ENCODE peak calls at places on chromosomes 6 and 20, in four cellular contexts. One of them, this sample, is unnamed.

GRCh38 chr20:49899551-49900383 is 15.6 kb downstream of the SPATA2 start:
- DNase-seq in lower lobe of right lung: no peak
- DNase-seq in nephron progenitor cell: no peak
- DNase-seq in spleen: no peak
- DNase-seq in this sample: no peak

GRCh38 chr20:63148696-63149095 is 67.2 kb downstream of the YTHDF1 start:
- DNase-seq in lower lobe of right lung: peak
- DNase-seq in nephron progenitor cell: no peak
- DNase-seq in spleen: peak
- DNase-seq in this sample: no peak

GRCh38 chr6:19369770-19370169 is 467.4 kb upstream of the ID4 start:
- DNase-seq in spleen: no peak
- DNase-seq in lower lobe of right lung: no peak
- DNase-seq in nephron progenitor cell: no peak
- DNase-seq in this sample: no peak

GRCh38 chr20:1888796-1889463 is 6.3 kb upstream of the SIRPA start:
- DNase-seq in nephron progenitor cell: no peak
- DNase-seq in lower lobe of right lung: peak
- DNase-seq in spleen: peak
- DNase-seq in this sample: no peak

GRCh38 chr6:37517411-37517812 is 17.7 kb upstream of the CCDC167 start:
- DNase-seq in spleen: peak
- DNase-seq in nephron progenitor cell: no peak
- DNase-seq in lower lobe of right lung: no peak
- DNase-seq in this sample: no peak

GRCh38 chr20:45823949-45824835 is 2.9 kb downstream of the TNNC2 start:
- DNase-seq in spleen: peak
- DNase-seq in nephron progenitor cell: peak
- DNase-seq in lower lobe of right lung: peak
- DNase-seq in this sample: peak

GRCh38 chr20:14432597-14432996 is 95.2 kb upstream of the FLRT3 start:
- DNase-seq in lower lobe of right lung: no peak
- DNase-seq in spleen: no peak
- DNase-seq in nephron progenitor cell: no peak
- DNase-seq in this sample: no peak

GRCh38 chr6:125780540-125781306 is 10.0 kb upstream of the NCOA7 start:
- DNase-seq in spleen: peak
- DNase-seq in nephron progenitor cell: peak
- DNase-seq in lower lobe of right lung: peak
- DNase-seq in this sample: peak

GRCh38 chr20:4112490-4113420 is 97.4 kb upstream of the RNF24 start:
- DNase-seq in nephron progenitor cell: no peak
- DNase-seq in lower lobe of right lung: peak
- DNase-seq in spleen: no peak
- DNase-seq in this sample: peak

GRCh38 chr6:166556871-166557322 is 29.6 kb downstream of the RAMACL start:
- DNase-seq in spleen: peak
- DNase-seq in nephron progenitor cell: no peak
- DNase-seq in lower lobe of right lung: peak
- DNase-seq in this sample: peak

GRCh38 chr20:45247860-45248259 is 6.5 kb downstream of the SLPI start:
- DNase-seq in lower lobe of right lung: no peak
- DNase-seq in spleen: no peak
- DNase-seq in nephron progenitor cell: no peak
- DNase-seq in this sample: no peak

GRCh38 chr6:70377372-70377771 is 35.9 kb upstream of the FAM135A start:
- DNase-seq in lower lobe of right lung: no peak
- DNase-seq in spleen: no peak
- DNase-seq in nephron progenitor cell: no peak
- DNase-seq in this sample: no peak

GRCh38 chr6:15985354-15985995 is 143.4 kb upstream of the MYLIP start:
- DNase-seq in spleen: no peak
- DNase-seq in lower lobe of right lung: no peak
- DNase-seq in nephron progenitor cell: no peak
- DNase-seq in this sample: no peak

GRCh38 chr20:6140947-6141346 is 18.1 kb upstream of the FERMT1 start:
- DNase-seq in spleen: no peak
- DNase-seq in lower lobe of right lung: no peak
- DNase-seq in nephron progenitor cell: no peak
- DNase-seq in this sample: peak

GRCh38 chr20:25750220-25750764 is 53.6 kb upstream of the ZNF337 start:
- DNase-seq in lower lobe of right lung: no peak
- DNase-seq in spleen: no peak
- DNase-seq in nephron progenitor cell: no peak
- DNase-seq in this sample: no peak

GRCh38 chr6:125658759-125659431 is 90.5 kb upstream of the HEY2 start:
- DNase-seq in lower lobe of right lung: no peak
- DNase-seq in spleen: no peak
- DNase-seq in nephron progenitor cell: no peak
- DNase-seq in this sample: no peak

GRCh38 chr6:170147832-170148708 is 142.8 kb downstream of the DLL1 start:
- DNase-seq in spleen: peak
- DNase-seq in nephron progenitor cell: peak
- DNase-seq in lower lobe of right lung: peak
- DNase-seq in this sample: no peak

GRCh38 chr20:1430004-1430451 is 36.6 kb downstream of the NSFL1C start:
- DNase-seq in nephron progenitor cell: no peak
- DNase-seq in spleen: no peak
- DNase-seq in lower lobe of right lung: no peak
- DNase-seq in this sample: no peak

GRCh38 chr6:156943167-156943566 is 166.0 kb downstream of the ARID1B start:
- DNase-seq in nephron progenitor cell: no peak
- DNase-seq in lower lobe of right lung: no peak
- DNase-seq in spleen: no peak
- DNase-seq in this sample: no peak

GRCh38 chr6:42175860-42176259 is 2.7 kb downstream of the GUCA1A start:
- DNase-seq in nephron progenitor cell: no peak
- DNase-seq in lower lobe of right lung: no peak
- DNase-seq in spleen: no peak
- DNase-seq in this sample: peak

GRCh38 chr6:73394577-73395354 is at the start of gene DDX43:
- DNase-seq in nephron progenitor cell: no peak
- DNase-seq in spleen: peak
- DNase-seq in lower lobe of right lung: peak
- DNase-seq in this sample: peak

DNA sequence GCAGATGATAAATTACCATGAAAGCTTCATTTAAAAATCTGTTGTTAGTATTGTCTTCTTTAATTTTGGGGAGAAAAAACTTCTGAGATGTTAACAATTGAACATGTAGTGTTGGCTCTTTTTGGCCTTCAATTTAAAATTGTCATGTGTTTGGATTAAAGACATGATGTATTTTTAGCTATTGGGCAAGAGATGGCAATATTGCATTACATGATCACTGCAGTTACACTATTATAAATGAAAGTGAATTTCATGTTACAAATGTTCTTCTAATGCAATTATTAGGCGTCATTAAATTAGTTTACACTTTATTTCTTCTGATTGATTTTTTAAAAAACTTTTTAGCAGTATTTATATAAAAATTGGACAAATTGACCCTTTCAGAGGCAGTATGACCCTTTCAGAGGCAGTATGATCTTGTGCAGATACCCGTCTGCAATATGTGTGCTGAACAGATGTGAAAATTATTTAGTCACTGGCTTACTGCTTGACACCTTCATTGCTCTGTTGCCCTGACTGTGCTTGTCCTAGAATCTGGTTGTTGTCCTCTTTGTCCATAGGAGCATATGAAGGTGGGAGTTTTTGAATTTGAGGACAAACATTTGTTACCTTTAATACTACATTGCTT is 25.8 kb downstream of the CDKAL1 start:
- DNase-seq in lower lobe of right lung: no peak
- DNase-seq in spleen: no peak
- DNase-seq in nephron progenitor cell: no peak
- DNase-seq in this sample: no peak
- TF ChIP-seq CTCF in lower lobe of right lung: no peak
- TF ChIP-seq CTCF in spleen: no peak
- TF ChIP-seq CTCF in nephron progenitor cell: no peak
- TF ChIP-seq CTCF in this sample: no peak

GRCh38 chr6:32164295-32164694 is at the start of gene EGFL8:
- DNase-seq in spleen: peak
- DNase-seq in lower lobe of right lung: no peak
- DNase-seq in nephron progenitor cell: no peak
- DNase-seq in this sample: no peak

GRCh38 chr6:32167154-32167760 is 2.9 kb downstream of the EGFL8 start:
- DNase-seq in spleen: peak
- DNase-seq in nephron progenitor cell: no peak
- DNase-seq in lower lobe of right lung: no peak
- DNase-seq in this sample: no peak

GRCh38 chr6:32168350-32168749 is 4.0 kb downstream of the EGFL8 start:
- DNase-seq in lower lobe of right lung: no peak
- DNase-seq in nephron progenitor cell: no peak
- DNase-seq in spleen: peak
- DNase-seq in this sample: no peak

GRCh38 chr6:32167761-32168262 is 3.4 kb downstream of the EGFL8 start:
- DNase-seq in lower lobe of right lung: no peak
- DNase-seq in spleen: peak
- DNase-seq in nephron progenitor cell: no peak
- DNase-seq in this sample: no peak

DNA sequence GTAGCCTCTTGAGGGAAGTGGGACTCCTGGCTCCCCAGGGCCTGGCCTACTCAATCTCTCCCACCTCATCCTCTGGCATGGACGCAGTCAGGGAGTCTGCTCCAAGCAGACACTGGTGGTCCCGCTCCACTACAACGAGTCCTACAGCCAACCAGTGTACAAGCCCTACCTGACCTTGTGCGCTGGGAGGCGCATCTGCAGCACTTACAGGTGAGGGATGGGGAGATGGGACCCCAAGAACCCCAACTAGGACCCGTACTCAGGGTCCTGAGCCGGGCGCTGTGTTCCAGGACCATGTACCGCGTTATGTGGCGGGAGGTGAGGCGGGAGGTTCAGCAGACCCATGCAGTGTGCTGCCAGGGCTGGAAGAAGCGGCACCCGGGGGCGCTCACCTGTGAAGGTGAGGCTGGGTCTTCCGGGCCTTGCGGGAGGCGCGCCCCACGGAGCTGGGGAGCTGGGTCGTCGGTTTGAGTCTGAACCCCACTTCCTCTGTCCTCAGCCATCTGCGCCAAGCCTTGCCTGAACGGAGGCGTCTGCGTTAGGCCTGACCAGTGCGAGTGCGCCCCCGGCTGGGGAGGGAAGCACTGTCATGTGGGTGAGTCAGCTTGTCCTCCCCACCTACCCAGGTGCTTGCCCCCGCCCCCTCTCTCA is 2.1 kb downstream of the EGFL8 start:
- DNase-seq in nephron progenitor cell: no peak
- DNase-seq in lower lobe of right lung: no peak
- DNase-seq in spleen: peak
- DNase-seq in this sample: no peak
- TF ChIP-seq CTCF in nephron progenitor cell: no peak
- TF ChIP-seq CTCF in lower lobe of right lung: no peak
- TF ChIP-seq CTCF in spleen: no peak
- TF ChIP-seq CTCF in this sample: peak

GRCh38 chr6:82144852-82145332 is 102.7 kb downstream of the IBTK start:
- DNase-seq in lower lobe of right lung: no peak
- DNase-seq in nephron progenitor cell: no peak
- DNase-seq in spleen: no peak
- DNase-seq in this sample: peak
- TF ChIP-seq CTCF in lower lobe of right lung: no peak
- TF ChIP-seq CTCF in nephron progenitor cell: no peak
- TF ChIP-seq CTCF in spleen: no peak
- TF ChIP-seq CTCF in this sample: no peak

GRCh38 chr6:106309024-106309423 is 16.5 kb downstream of the ATG5 start:
- DNase-seq in lower lobe of right lung: no peak
- DNase-seq in spleen: no peak
- DNase-seq in nephron progenitor cell: no peak
- DNase-seq in this sample: no peak
- TF ChIP-seq CTCF in lower lobe of right lung: no peak
- TF ChIP-seq CTCF in spleen: no peak
- TF ChIP-seq CTCF in nephron progenitor cell: no peak
- TF ChIP-seq CTCF in this sample: no peak

GRCh38 chr6:48978016-48978415 is 485.0 kb downstream of the MMUT start:
- DNase-seq in nephron progenitor cell: no peak
- DNase-seq in lower lobe of right lung: no peak
- DNase-seq in spleen: no peak
- DNase-seq in this sample: no peak
- TF ChIP-seq CTCF in nephron progenitor cell: no peak
- TF ChIP-seq CTCF in lower lobe of right lung: no peak
- TF ChIP-seq CTCF in spleen: no peak
- TF ChIP-seq CTCF in this sample: no peak

DNA sequence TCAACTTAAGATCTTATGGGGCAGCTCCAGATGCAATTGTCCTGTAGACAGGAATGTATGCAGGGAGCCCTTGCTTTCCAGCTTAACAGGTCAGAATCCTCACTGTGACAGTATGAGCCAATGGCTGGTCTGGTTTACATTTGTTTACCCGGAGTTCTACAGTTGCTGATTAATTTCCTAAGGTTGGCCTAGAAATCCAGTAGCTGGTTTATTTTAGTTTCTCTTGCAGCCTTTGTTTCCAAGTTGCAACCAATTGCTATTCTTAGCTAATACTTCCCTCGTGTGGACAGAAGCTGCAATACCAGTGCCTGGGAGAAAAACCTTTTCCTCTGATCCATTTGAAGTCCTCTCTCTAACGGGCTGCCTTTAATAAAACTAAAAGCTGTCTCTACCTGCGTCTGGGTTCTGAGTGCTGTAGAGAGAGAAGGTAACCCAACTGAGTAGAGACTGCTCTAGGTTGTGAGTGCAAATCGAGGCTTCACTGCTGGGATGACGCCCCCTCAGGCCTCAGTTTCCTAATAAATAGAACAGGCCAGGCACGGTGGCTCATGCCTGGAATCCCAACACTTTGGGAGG is 45.9 kb downstream of the ZNF217 start:
- DNase-seq in lower lobe of right lung: no peak
- DNase-seq in spleen: no peak
- DNase-seq in nephron progenitor cell: peak
- DNase-seq in this sample: peak
- TF ChIP-seq CTCF in lower lobe of right lung: peak
- TF ChIP-seq CTCF in spleen: peak
- TF ChIP-seq CTCF in nephron progenitor cell: peak
- TF ChIP-seq CTCF in this sample: peak

GRCh38 chr20:53296451-53297153 is 297.0 kb downstream of the ZNF217 start:
- DNase-seq in lower lobe of right lung: no peak
- DNase-seq in nephron progenitor cell: no peak
- DNase-seq in spleen: no peak
- DNase-seq in this sample: no peak
- TF ChIP-seq CTCF in lower lobe of right lung: no peak
- TF ChIP-seq CTCF in nephron progenitor cell: no peak
- TF ChIP-seq CTCF in spleen: no peak
- TF ChIP-seq CTCF in this sample: no peak

DNA sequence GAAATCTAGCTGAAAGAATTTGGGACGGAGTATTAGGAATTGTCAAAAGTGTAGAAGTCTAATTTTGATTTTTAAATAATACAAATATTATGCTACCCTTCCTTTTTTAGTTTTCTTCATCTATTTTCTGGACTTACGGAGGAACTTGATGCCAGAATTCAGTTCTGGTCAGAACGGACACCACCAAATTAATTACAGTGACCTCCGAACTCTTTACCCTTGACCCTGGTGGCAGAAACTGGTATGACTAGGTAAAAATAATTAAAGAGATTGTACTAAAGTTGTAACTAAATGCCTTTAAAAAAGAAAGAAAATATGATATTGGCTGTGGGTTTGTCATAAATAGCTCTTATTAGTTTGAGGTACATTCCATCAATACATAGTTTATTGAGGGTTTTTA is 751.1 kb upstream of the MAP3K7 start:
- DNase-seq in spleen: no peak
- DNase-seq in nephron progenitor cell: no peak
- DNase-seq in lower lobe of right lung: no peak
- DNase-seq in this sample: no peak
- TF ChIP-seq CTCF in spleen: no peak
- TF ChIP-seq CTCF in nephron progenitor cell: peak
- TF ChIP-seq CTCF in lower lobe of right lung: no peak
- TF ChIP-seq CTCF in this sample: no peak

This sample was measured in Calu3.